ENCODE peak calls at places on chromosome 17, in four cellular contexts. B is B cell, J is AG09319, Z is psoas muscle. W is an unnamed sample.

GRCh38 chr17:40448639-40449261 is 5.5 kb downstream of the IGFBP4 start:
- DNase-seq in B (no peak), Z (no peak), J (no peak), W (no peak)

GRCh38 chr17:7837375-7838290 is 3.6 kb downstream of the KDM6B start:
- DNase-seq in B (no peak), J (no peak), Z (no peak), W (no peak)

GRCh38 chr17:9792181-9792840 is 919 bp upstream of the DHRS7C start:
- DNase-seq in J (no peak), B (no peak), Z (no peak), W (no peak)

GRCh38 chr17:73471924-73472323 is 160.1 kb upstream of the CDC42EP4 start:
- DNase-seq in B (no peak), Z (no peak), J (no peak), W (no peak)

GRCh38 chr17:964881-965280 is 14.7 kb downstream of the NXN start:
- DNase-seq in J (no peak), B (no peak), Z (no peak), W (no peak)

GRCh38 chr17:40490289-40490853 is 11.1 kb downstream of the TNS4 start:
- DNase-seq in Z (peak), B (no peak), J (no peak), W (no peak)

GRCh38 chr17:39826334-39826733 is 37.8 kb downstream of the IKZF3 start:
- DNase-seq in J (no peak), Z (no peak), B (no peak), W (no peak)

GRCh38 chr17:9907883-9908648 is 3.0 kb upstream of the RCVRN start:
- DNase-seq in J (no peak), B (no peak), Z (no peak), W (no peak)

GRCh38 chr17:47905221-47905733 is 9.2 kb downstream of the SP2 start:
- DNase-seq in Z (peak), J (peak), B (no peak), W (no peak)

GRCh38 chr17:34151081-34151480 is 104.0 kb upstream of the CCL2 start:
- DNase-seq in J (no peak), B (no peak), Z (no peak), W (no peak)

GRCh38 chr17:8503368-8503767 is 67.7 kb downstream of the NDEL1 start:
- DNase-seq in Z (peak), B (no peak), J (no peak), W (no peak)

GRCh38 chr17:57823469-57824401 is 26.1 kb downstream of the MRPS23 start:
- DNase-seq in B (no peak), J (no peak), Z (no peak), W (no peak)

GRCh38 chr17:2685696-2686095 is 25.9 kb downstream of the CLUH start:
- DNase-seq in J (no peak), Z (no peak), B (no peak), W (no peak)

GRCh38 chr17:57097832-57098421 is 12.9 kb downstream of the AKAP1 start:
- DNase-seq in J (peak), Z (no peak), B (no peak), W (no peak)

GRCh38 chr17:6413073-6413472 is 21.8 kb downstream of the AIPL1 start:
- DNase-seq in J (no peak), B (no peak), Z (no peak), W (no peak)

GRCh38 chr17:67035131-67036083 is 8.9 kb upstream of the CACNG1 start:
- DNase-seq in Z (no peak), B (no peak), J (no peak), W (peak)

GRCh38 chr17:65864409-65864808 is 303.0 kb upstream of the AXIN2 start:
- DNase-seq in J (no peak), Z (no peak), B (no peak), W (no peak)

GRCh38 chr17:77618731-77619130 is 339.8 kb upstream of the TNRC6C start:
- DNase-seq in J (no peak), B (no peak), Z (no peak), W (no peak)
- TF ChIP-seq CTCF in J (no peak), B (no peak), Z (no peak), W (no peak)

DNA sequence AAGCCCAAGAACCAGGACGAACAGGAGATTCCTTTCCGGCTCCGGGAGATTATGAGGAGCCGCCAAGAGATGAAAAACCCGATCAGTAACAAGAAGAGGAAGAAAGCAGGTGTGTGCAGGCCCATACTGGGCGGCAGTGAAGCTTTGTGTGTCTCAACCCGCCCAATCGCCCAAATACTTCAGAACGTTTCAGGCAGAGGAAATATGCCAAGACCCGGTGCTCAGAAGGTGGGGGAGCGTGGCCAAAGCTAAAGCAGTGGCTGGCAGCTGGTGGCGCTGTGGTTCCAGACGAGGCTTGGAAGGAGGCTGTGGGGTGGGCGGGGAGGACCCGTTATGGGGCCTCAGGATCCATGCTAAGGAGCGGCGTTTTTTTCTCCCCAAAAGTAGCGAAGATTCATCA is 1.2 kb downstream of the CCDC137 start:
- DNase-seq in B (no peak), J (no peak), Z (no peak), W (no peak)
- TF ChIP-seq CTCF in B (no peak), J (no peak), Z (no peak), W (peak)

DNA sequence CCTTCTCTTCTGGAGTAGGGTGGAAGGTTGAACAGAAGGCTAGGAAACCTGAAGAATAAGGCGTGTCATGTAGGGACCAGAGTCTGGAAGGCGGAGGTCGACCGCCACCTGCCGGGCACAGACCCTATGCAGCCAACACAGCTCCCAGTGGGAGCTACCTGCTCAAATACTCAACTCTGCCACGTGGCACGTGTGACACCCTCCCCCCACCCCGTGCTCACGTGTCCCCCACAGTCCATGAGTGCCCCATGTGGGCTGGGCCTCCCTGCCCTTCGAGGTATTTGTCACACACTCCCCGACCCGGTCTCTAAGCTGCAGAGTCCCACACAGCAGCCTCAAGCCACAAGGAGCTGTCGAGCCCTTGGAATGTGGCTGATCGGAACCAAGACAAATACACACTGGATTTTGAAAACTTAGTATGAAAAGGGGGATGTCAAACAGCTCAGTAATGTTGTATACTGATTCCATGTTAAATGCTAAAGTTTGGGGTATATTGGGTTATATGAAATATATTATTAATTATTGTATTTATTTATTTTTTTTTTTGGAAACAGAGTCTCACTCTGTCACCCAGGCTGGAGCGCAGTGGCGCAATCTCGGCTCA is 11.7 kb downstream of the HID1 start:
- DNase-seq in Z (no peak), B (no peak), J (no peak), W (peak)
- TF ChIP-seq CTCF in Z (peak), B (no peak), J (peak), W (peak)

DNA sequence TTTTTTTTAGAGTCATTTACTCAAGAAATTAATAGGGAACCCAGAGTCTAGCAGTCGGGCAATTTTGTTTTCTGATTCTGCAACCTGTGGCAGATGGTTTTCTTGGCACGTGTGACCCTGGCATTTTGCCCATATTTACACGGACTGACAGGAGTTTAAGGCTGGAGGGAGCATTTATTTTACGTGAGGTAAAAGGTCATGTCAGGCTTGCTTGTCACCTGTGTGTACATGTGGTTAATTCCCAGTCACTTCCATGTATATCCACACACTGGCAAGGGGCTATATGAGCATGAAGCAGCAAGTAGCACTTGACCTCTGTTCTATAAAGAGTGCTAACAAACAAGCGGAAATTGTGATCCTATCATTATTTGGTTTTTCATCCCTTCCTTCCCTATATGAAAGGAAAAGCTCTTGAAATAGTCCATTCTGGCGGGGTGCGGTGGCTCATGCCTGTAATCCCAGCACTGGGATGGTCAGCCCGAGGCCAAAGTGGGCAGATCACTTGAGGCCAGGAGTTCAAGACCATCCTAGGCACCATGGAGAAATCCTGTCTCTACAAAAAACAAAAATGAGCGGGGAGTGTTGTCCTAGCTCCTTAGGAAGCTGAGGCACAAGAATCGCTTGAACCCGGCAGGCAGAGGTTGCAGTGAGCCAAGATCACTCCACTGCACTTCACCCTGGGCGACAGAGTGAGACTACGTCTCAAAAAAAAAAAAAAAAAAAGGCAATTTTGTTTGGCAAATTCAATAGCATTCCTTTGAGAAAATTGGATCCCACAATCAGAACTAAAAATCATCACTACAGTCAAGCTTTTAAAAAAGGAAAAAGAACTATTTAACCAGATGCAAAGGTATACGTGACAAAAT is 2.1 kb downstream of the SPAG9 start:
- DNase-seq in J (no peak), Z (peak), B (no peak), W (no peak)
- TF ChIP-seq CTCF in J (no peak), Z (no peak), B (no peak), W (no peak)

GRCh38 chr17:38605852-38606645 is at the start of gene SRCIN1:
- DNase-seq in B (no peak), Z (peak), J (no peak), W (peak)

GRCh38 chr17:38605230-38605851 is 411 bp downstream of the SRCIN1 start:
- DNase-seq in J (no peak), Z (no peak), B (no peak), W (peak)

GRCh38 chr17:38602862-38603785 is 2.6 kb downstream of the SRCIN1 start:
- DNase-seq in J (no peak), B (no peak), Z (no peak), W (no peak)

GRCh38 chr17:38603786-38604478 is 1.8 kb downstream of the SRCIN1 start:
- DNase-seq in J (no peak), Z (no peak), B (no peak), W (no peak)

DNA sequence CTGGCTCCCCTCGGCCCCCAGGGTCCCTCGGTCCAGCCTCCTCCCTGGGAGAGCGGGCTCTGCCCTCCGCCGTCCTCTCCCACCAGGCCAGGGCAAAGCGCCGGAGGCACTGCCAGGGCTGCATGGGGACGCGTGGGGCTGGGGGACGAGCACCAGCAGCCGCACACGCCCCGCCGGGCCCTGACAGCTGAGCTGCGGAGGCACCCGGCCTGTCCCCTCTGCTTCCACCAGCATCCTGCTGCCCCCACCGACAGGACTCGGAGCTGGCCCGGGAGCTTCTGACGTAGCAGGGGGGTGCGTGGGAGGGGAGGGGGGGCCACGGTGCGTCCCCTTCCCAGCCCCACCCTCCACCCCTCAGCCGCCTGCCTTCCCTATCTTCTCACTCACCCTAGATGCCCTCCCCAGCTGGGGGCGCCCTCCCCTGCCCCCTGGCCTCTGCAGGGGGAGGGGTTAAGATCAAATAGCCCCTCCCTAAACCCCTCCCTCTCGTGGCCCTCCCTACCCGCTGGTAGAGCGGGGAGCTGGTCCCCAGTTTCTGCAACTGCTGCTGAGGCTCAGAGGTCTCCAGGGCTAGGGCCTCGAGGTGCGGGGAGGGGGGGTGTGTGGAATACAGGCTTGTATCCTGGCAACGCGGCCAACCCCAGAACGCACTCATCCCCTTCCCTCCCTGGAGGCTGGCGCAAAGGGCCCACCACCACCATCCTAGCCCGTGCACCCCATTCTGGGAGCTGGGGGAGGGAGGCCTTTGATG is 1.1 kb downstream of the SRCIN1 start:
- DNase-seq in J (no peak), B (no peak), Z (no peak), W (peak)
- TF ChIP-seq CTCF in J (no peak), B (no peak), Z (no peak), W (peak)

GRCh38 chr17:80395402-80396151 is 19.4 kb upstream of the ENDOV start:
- DNase-seq in J (no peak), Z (no peak), B (no peak), W (no peak)
- TF ChIP-seq CTCF in J (no peak), Z (no peak), B (no peak), W (no peak)

DNA sequence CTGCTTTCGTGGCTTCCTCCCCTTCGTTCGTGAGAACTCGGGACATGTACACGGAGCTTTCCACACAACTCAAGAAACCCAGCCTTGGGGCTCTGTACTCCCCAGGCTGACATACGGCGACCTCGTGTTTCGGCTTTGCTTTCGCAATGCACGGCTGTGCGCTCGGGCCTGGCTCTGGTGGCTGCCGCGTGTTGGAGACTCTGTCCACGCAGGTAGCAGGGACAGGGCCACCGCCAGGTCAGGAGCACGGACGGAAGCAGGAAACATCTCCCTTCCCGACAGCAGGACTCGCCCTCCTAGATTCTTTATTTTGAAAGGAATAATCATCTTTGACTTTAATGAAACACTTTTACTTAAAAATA is 17.3 kb downstream of the UTS2R start:
- DNase-seq in B (no peak), Z (no peak), J (no peak), W (no peak)
- TF ChIP-seq CTCF in B (no peak), Z (no peak), J (no peak), W (no peak)

W was measured in GM06990.